ENCODE peak calls at places on chromosome 19, in eight cellular contexts. I is left lung; S is lower lobe of right lung; T is CD4-positive, alpha-beta T cell; H is anterior cingulate cortex; W is upper lobe of right lung; E is SHP77; B is activated T-helper 1 cell treated with anti-CD3 and anti-CD28 coated beads, Interleukin-12 subunit alpha, Interleukin-12 subunit beta, Interleukin-2, Interleukin-4 antibody, amounts not matched to agents 30 ng/mL and 10 ng/mL and 1 ng/mL, durations not matched to agents 14 hours and 24 hours and 36 hours. D is an unnamed sample.

GRCh38 chr19:48059331-48059730 is 15.5 kb upstream of the CABP5 start:
- DNase-seq in E (no peak), I (no peak), H (no peak), B (no peak), T (no peak), W (no peak), S (no peak), D (peak)

GRCh38 chr19:55686311-55687050 is 11.5 kb downstream of the EPN1 start:
- DNase-seq in T (no peak), H (no peak), B (no peak), S (peak), W (no peak), I (peak), E (no peak), D (no peak)

GRCh38 chr19:45154064-45154827 is 6.5 kb downstream of the NKPD1 start:
- DNase-seq in S (no peak), H (no peak), W (no peak), B (no peak), I (no peak), T (no peak), E (no peak), D (peak)

GRCh38 chr19:36113895-36114762 is 546 bp downstream of the POLR2I start:
- DNase-seq in B (peak), W (no peak), E (no peak), H (peak), T (no peak), S (no peak), I (peak), D (peak)

GRCh38 chr19:51327066-51327985 is 14.6 kb downstream of the VSIG10L start:
- DNase-seq in W (peak), B (peak), S (peak), E (no peak), I (peak), T (peak), H (no peak), D (peak)

GRCh38 chr19:18612772-18613588 is at the start of gene TMEM59L:
- DNase-seq in S (no peak), W (no peak), I (peak), E (peak), B (peak), H (peak), T (peak), D (peak)

GRCh38 chr19:42313096-42313839 is at the start of gene TMEM145:
- DNase-seq in T (no peak), W (no peak), E (peak), H (peak), B (peak), S (no peak), I (no peak), D (peak)

GRCh38 chr19:42445948-42446347 is 3.2 kb upstream of the CXCL17 start:
- DNase-seq in I (no peak), H (no peak), W (no peak), B (no peak), S (no peak), T (no peak), E (no peak), D (no peak)

GRCh38 chr19:34590228-34590627 is 86.7 kb downstream of the SCGB2B2 start:
- DNase-seq in E (no peak), T (no peak), H (no peak), B (no peak), S (no peak), W (no peak), I (no peak), D (no peak)

GRCh38 chr19:33098023-33098652 is 17.2 kb downstream of the GPATCH1 start:
- DNase-seq in B (no peak), E (no peak), S (no peak), W (no peak), I (no peak), T (no peak), H (no peak), D (no peak)

GRCh38 chr19:18865973-18866799 is 29.8 kb downstream of the CERS1 start:
- DNase-seq in W (peak), H (peak), B (peak), T (peak), S (peak), E (peak), I (peak), D (peak)

GRCh38 chr19:2726160-2726855 is 5.1 kb upstream of the DIRAS1 start:
- DNase-seq in I (no peak), T (no peak), B (no peak), W (no peak), E (no peak), H (no peak), S (no peak), D (no peak)

GRCh38 chr19:20414133-20414532 is 151.4 kb downstream of the ZNF737 start:
- DNase-seq in I (no peak), H (no peak), T (no peak), S (no peak), B (no peak), W (no peak), E (no peak), D (no peak)

GRCh38 chr19:4730740-4731171 is 7.1 kb upstream of the DPP9 start:
- DNase-seq in W (no peak), S (no peak), I (no peak), T (peak), B (peak), E (no peak), H (no peak), D (peak)

GRCh38 chr19:4539697-4540581 is at the start of gene LRG1:
- DNase-seq in H (no peak), B (no peak), E (no peak), W (peak), S (peak), I (peak), T (no peak), D (peak)

GRCh38 chr19:31354919-31355318 is 5.7 kb upstream of the TSHZ3 start:
- DNase-seq in I (no peak), W (no peak), T (no peak), E (no peak), H (no peak), S (no peak), B (no peak), D (no peak)

GRCh38 chr19:18440421-18440877 is 2.5 kb upstream of the ISYNA1 start:
- DNase-seq in T (no peak), I (no peak), W (no peak), E (peak), S (no peak), H (no peak), B (no peak), D (peak)

GRCh38 chr19:45402469-45403070 is 2.3 kb downstream of the PPP1R13L start:
- DNase-seq in I (peak), B (no peak), W (peak), T (no peak), E (no peak), S (peak), H (no peak), D (peak)

GRCh38 chr19:6059396-6059947 is 50.8 kb downstream of the RFX2 start:
- DNase-seq in W (no peak), I (no peak), T (no peak), E (no peak), B (no peak), H (no peak), S (no peak), D (no peak)

GRCh38 chr19:7970716-7971448 is 27.4 kb upstream of the TIMM44 start:
- DNase-seq in H (no peak), B (no peak), E (peak), W (no peak), T (no peak), S (peak), I (peak), D (peak)

GRCh38 chr19:3516675-3517207 is 10.6 kb downstream of the FZR1 start:
- DNase-seq in W (no peak), S (no peak), I (no peak), T (peak), H (no peak), E (peak), B (no peak), D (no peak)

GRCh38 chr19:9871626-9872338 is 36.7 kb downstream of the PIN1 start:
- DNase-seq in I (no peak), W (no peak), E (no peak), S (no peak), H (no peak), B (no peak), T (no peak), D (no peak)

GRCh38 chr19:4390017-4390861 is 10.1 kb downstream of the SH3GL1 start:
- DNase-seq in B (no peak), W (no peak), H (no peak), I (peak), E (no peak), T (no peak), S (peak), D (no peak)

GRCh38 chr19:30670011-30670329 is 297.8 kb downstream of the ZNF536 start:
- DNase-seq in I (no peak), W (no peak), T (no peak), B (no peak), H (no peak), E (no peak), S (no peak), D (no peak)

GRCh38 chr19:47813304-47813994 is 8.3 kb upstream of the CRX start:
- DNase-seq in H (peak), W (peak), T (peak), E (peak), S (peak), B (peak), I (peak), D (peak)

GRCh38 chr19:44111910-44112463 is 1.2 kb upstream of the ZNF225 start:
- DNase-seq in E (no peak), B (no peak), I (no peak), T (no peak), S (no peak), W (no peak), H (no peak), D (no peak)

GRCh38 chr19:3821857-3822364 is 35.7 kb upstream of the MATK start:
- DNase-seq in S (peak), H (peak), I (peak), E (peak), W (peak), T (peak), B (peak), D (peak)

GRCh38 chr19:38003427-38004099 is 96.6 kb downstream of the SIPA1L3 start:
- DNase-seq in T (no peak), B (no peak), I (no peak), H (peak), W (peak), S (peak), E (peak), D (peak)

GRCh38 chr19:38839816-38840582 is 8.4 kb upstream of the ECH1 start:
- DNase-seq in E (no peak), W (no peak), B (no peak), I (no peak), S (no peak), T (no peak), H (no peak), D (no peak)

GRCh38 chr19:49492573-49493411 is 3.4 kb upstream of the RPS11 start:
- DNase-seq in E (no peak), T (no peak), I (no peak), B (no peak), H (no peak), W (no peak), S (no peak), D (peak)

GRCh38 chr19:10284641-10285278 is 2.0 kb upstream of the ICAM4 start:
- DNase-seq in H (no peak), I (no peak), E (no peak), B (no peak), T (no peak), W (no peak), S (no peak), D (no peak)